ENCODE peak calls at places on chromosomes 7 and 10, in four cellular contexts. R, T, L and X are unnamed samples.

GRCh38 chr7:157488326-157488725 is 151.5 kb downstream of the DNAJB6 start:
- DNase-seq in R (no peak), T (no peak), L (peak), X (no peak)

GRCh38 chr10:35019037-35019794 is 70.9 kb downstream of the CUL2 start:
- DNase-seq in R (no peak), T (no peak), L (no peak), X (no peak)

GRCh38 chr10:110698340-110698739 is 54.2 kb downstream of the RBM20 start:
- DNase-seq in R (no peak), T (no peak), L (no peak), X (no peak)

GRCh38 chr10:30870926-30871325 is 160.7 kb downstream of the ZNF438 start:
- DNase-seq in R (peak), T (no peak), L (no peak), X (no peak)

GRCh38 chr7:19215421-19215820 is 70.2 kb upstream of the FERD3L start:
- DNase-seq in R (peak), T (peak), L (no peak), X (peak)

GRCh38 chr7:29196191-29196590 is 1.6 kb downstream of the CHN2 start:
- DNase-seq in R (no peak), T (no peak), L (no peak), X (no peak)

GRCh38 chr7:135274495-135275268 is 41.0 kb downstream of the STRA8 start:
- DNase-seq in R (peak), T (peak), L (peak), X (peak)

GRCh38 chr7:959271-959670 is 4.8 kb upstream of the ADAP1 start:
- DNase-seq in R (no peak), T (no peak), L (no peak), X (no peak)

GRCh38 chr10:49278497-49278902 is 20.5 kb upstream of the C10orf71 start:
- DNase-seq in R (no peak), T (no peak), L (no peak), X (no peak)

GRCh38 chr10:34106356-34106885 is 708.7 kb downstream of the PARD3 start:
- DNase-seq in R (no peak), T (no peak), L (no peak), X (no peak)

GRCh38 chr7:114133717-114134116 is 214.9 kb upstream of the PPP1R3A start:
- DNase-seq in R (no peak), T (no peak), L (no peak), X (no peak)

GRCh38 chr7:143375298-143376034 is 5.7 kb upstream of the ZYX start:
- DNase-seq in R (no peak), T (no peak), L (no peak), X (no peak)

GRCh38 chr7:36086571-36086970 is 66.5 kb upstream of the EEPD1 start:
- DNase-seq in R (no peak), T (no peak), L (no peak), X (no peak)

GRCh38 chr7:99627513-99627912 is 10.8 kb downstream of the ZSCAN25 start:
- DNase-seq in R (no peak), T (no peak), L (no peak), X (no peak)

GRCh38 chr7:126529833-126530232 is 722.9 kb downstream of the GRM8 start:
- DNase-seq in R (no peak), T (peak), L (no peak), X (no peak)

GRCh38 chr10:5499493-5499800 is at the start of gene CALML5:
- DNase-seq in R (no peak), T (no peak), L (no peak), X (no peak)

GRCh38 chr10:44196008-44196320 is 188.9 kb downstream of the CXCL12 start:
- DNase-seq in R (no peak), T (no peak), L (no peak), X (no peak)

GRCh38 chr7:1234049-1234691 is 1.5 kb downstream of the UNCX start:
- DNase-seq in R (no peak), T (no peak), L (no peak), X (no peak)

GRCh38 chr7:100867040-100867795 is at the start of gene TRIP6:
- DNase-seq in R (peak), T (peak), L (peak), X (peak)

GRCh38 chr10:104894711-104895110 is 253.6 kb downstream of the SORCS3 start:
- DNase-seq in R (no peak), T (no peak), L (no peak), X (no peak)

GRCh38 chr10:3805791-3806381 is 20.9 kb upstream of the KLF6 start:
- DNase-seq in R (peak), T (peak), L (peak), X (peak)

GRCh38 chr10:109899578-109900355 is 23.5 kb downstream of the XPNPEP1 start:
- DNase-seq in R (peak), T (peak), L (no peak), X (no peak)

GRCh38 chr10:31599626-31600504 is 280.8 kb downstream of the ZEB1 start:
- DNase-seq in R (no peak), T (no peak), L (no peak), X (no peak)

GRCh38 chr10:34024708-34025425 is 690.4 kb upstream of the NRP1 start:
- DNase-seq in R (no peak), T (peak), L (peak), X (no peak)

GRCh38 chr7:73932364-73932763 is 71.4 kb downstream of the TMEM270 start:
- DNase-seq in R (no peak), T (no peak), L (no peak), X (no peak)

GRCh38 chr7:150971242-150972048 is 6.7 kb downstream of the KCNH2 start:
- DNase-seq in R (no peak), T (peak), L (no peak), X (no peak)

GRCh38 chr7:69002416-69002815 is 595.9 kb upstream of the AUTS2 start:
- DNase-seq in R (no peak), T (peak), L (peak), X (no peak)

GRCh38 chr10:90652519-90652918 is 205.3 kb downstream of the HTR7 start:
- DNase-seq in R (peak), T (peak), L (peak), X (no peak)
- TF ChIP-seq CTCF in R (peak), T (peak), L (peak), X (peak)

GRCh38 chr7:111089822-111090426 is 1.0 kb upstream of the LRRN3 start:
- DNase-seq in R (peak), T (peak), L (peak), X (no peak)

GRCh38 chr7:111094387-111094786 is 3.5 kb downstream of the LRRN3 start:
- DNase-seq in R (no peak), T (no peak), L (no peak), X (no peak)

GRCh38 chr7:111092406-111093160 is 1.7 kb downstream of the LRRN3 start:
- DNase-seq in R (no peak), T (no peak), L (no peak), X (no peak)

GRCh38 chr7:111090834-111091233 is at the start of gene LRRN3:
- DNase-seq in R (peak), T (peak), L (no peak), X (no peak)

GRCh38 chr7:111091623-111092370 is 870 bp downstream of the LRRN3 start:
- DNase-seq in R (no peak), T (no peak), L (no peak), X (no peak)
- H3K4me3 ChIP-seq in R (no peak), T (peak), L (no peak), X (peak)

GRCh38 chr10:84820121-84820520 is 491.7 kb downstream of the CCSER2 start:
- DNase-seq in R (no peak), T (peak), L (peak), X (no peak)
- TF ChIP-seq CTCF in R (no peak), T (peak), L (no peak), X (no peak)

GRCh38 chr7:42080831-42081230 is 156.2 kb downstream of the GLI3 start:
- DNase-seq in R (peak), T (no peak), L (no peak), X (no peak)
- H3K4me3 ChIP-seq in R (no peak), T (no peak), L (no peak), X (no peak)